ENCODE peak calls at places on chromosomes 16 and 17, in five cellular contexts. S is naive thymus-derived CD4-positive, alpha-beta T cell; D is stimulated activated CD4-positive, alpha-beta T cell treated with anti-CD3 and anti-CD28 coated beads, Interleukin-1b, Interleukin-23, amount 100 ng/mL, for 24 hours; Z is left ventricle myocardium inferior; C is H7. W is an unnamed sample.

GRCh38 chr17:55632236-55632635 is 90.4 kb downstream of the TMEM100 start:
- DNase-seq in C (no peak), S (no peak), D (no peak), Z (no peak), W (no peak)

GRCh38 chr17:6413073-6413472 is 21.8 kb downstream of the AIPL1 start:
- DNase-seq in S (no peak), Z (no peak), C (peak; percentile 86), D (no peak), W (no peak)

GRCh38 chr17:11278186-11278983 is 37.4 kb downstream of the SHISA6 start:
- DNase-seq in D (no peak), S (no peak), C (no peak), Z (no peak), W (no peak)

GRCh38 chr16:34078697-34079096 is 619.3 kb downstream of the TP53TG3F start:
- DNase-seq in S (no peak), C (no peak), Z (no peak), D (no peak), W (no peak)

GRCh38 chr17:50129303-50129945 is 536 bp downstream of the SAMD14 start:
- DNase-seq in Z (no peak), S (peak; percentile 55), C (peak; percentile 93), D (no peak), W (peak; percentile 70)

GRCh38 chr17:65270932-65271700 is 133.9 kb downstream of the RGS9 start:
- DNase-seq in C (peak; percentile 49), D (no peak), S (no peak), Z (no peak), W (no peak)

GRCh38 chr16:85894266-85894665 is 4.7 kb upstream of the IRF8 start:
- DNase-seq in C (peak; percentile 57), Z (no peak), D (no peak), S (no peak), W (no peak)

GRCh38 chr16:48914070-48914469 is 304.1 kb upstream of the N4BP1 start:
- DNase-seq in C (peak; percentile 32), S (no peak), Z (no peak), D (no peak), W (no peak)

GRCh38 chr17:61412860-61413653 is 13.4 kb downstream of the TBX2 start:
- DNase-seq in D (no peak), Z (no peak), C (peak; percentile 84), S (no peak), W (no peak)

GRCh38 chr16:3170440-3171180 is 17.4 kb upstream of the OR1F1 start:
- DNase-seq in S (no peak), D (no peak), Z (no peak), C (peak; percentile 77), W (no peak)

GRCh38 chr17:9018731-9019130 is 2.6 kb upstream of the NTN1 start:
- DNase-seq in C (no peak), S (no peak), D (no peak), Z (no peak), W (no peak)

GRCh38 chr16:89787365-89787805 is 29.1 kb downstream of the FANCA start:
- DNase-seq in S (no peak), D (no peak), C (no peak), Z (no peak), W (no peak)

GRCh38 chr16:23917621-23918020 is 81.8 kb downstream of the PRKCB start:
- DNase-seq in C (no peak), S (no peak), D (no peak), Z (no peak), W (no peak)

GRCh38 chr17:80826346-80826954 is 165.2 kb upstream of the CHMP6 start:
- DNase-seq in D (no peak), C (peak; percentile 55), Z (no peak), S (no peak), W (no peak)

GRCh38 chr17:67421869-67422273 is 44.8 kb downstream of the PITPNC1 start:
- DNase-seq in Z (no peak), D (no peak), S (peak; percentile 83), C (no peak), W (no peak)

W was measured in NCI-H526.